ENCODE peak calls at places on chromosomes 4 and X, in five cellular contexts. One of them, this sample, is unnamed.

GRCh38 chr4:165684177-165684870 is 188.7 kb upstream of the TLL1 start:
- DNase-seq in NCI-H2029 treated with DMSO at 0.1 percent for 48 hours: no peak
- DNase-seq in lower lobe of right lung: no peak
- DNase-seq in HS-5: peak; percentile 53
- DNase-seq in D721Med: no peak
- DNase-seq in this sample: no peak

GRCh38 chr4:87005690-87006461 is 71.1 kb downstream of the AFF1 start:
- DNase-seq in NCI-H2029 treated with DMSO at 0.1 percent for 48 hours: peak; percentile 53
- DNase-seq in lower lobe of right lung: no peak
- DNase-seq in HS-5: no peak
- DNase-seq in D721Med: no peak
- DNase-seq in this sample: no peak

GRCh38 chrX:19270727-19271126 is 73.0 kb upstream of the PDHA1 start:
- DNase-seq in NCI-H2029 treated with DMSO at 0.1 percent for 48 hours: no peak
- DNase-seq in lower lobe of right lung: no peak
- DNase-seq in HS-5: no peak
- DNase-seq in D721Med: no peak
- DNase-seq in this sample: no peak

GRCh38 chrX:139077303-139078131 is 366.0 kb upstream of the FGF13 start:
- DNase-seq in NCI-H2029 treated with DMSO at 0.1 percent for 48 hours: no peak
- DNase-seq in lower lobe of right lung: no peak
- DNase-seq in HS-5: peak; percentile 51
- DNase-seq in D721Med: no peak
- DNase-seq in this sample: no peak

GRCh38 chr4:39029752-39030694 is 2.2 kb downstream of the TMEM156 start:
- DNase-seq in NCI-H2029 treated with DMSO at 0.1 percent for 48 hours: no peak
- DNase-seq in lower lobe of right lung: no peak
- DNase-seq in HS-5: no peak
- DNase-seq in D721Med: no peak
- DNase-seq in this sample: no peak

GRCh38 chr4:34619531-34620109 is 1624.7 kb downstream of the ARAP2 start:
- DNase-seq in NCI-H2029 treated with DMSO at 0.1 percent for 48 hours: no peak
- DNase-seq in lower lobe of right lung: no peak
- DNase-seq in HS-5: no peak
- DNase-seq in D721Med: no peak
- DNase-seq in this sample: no peak

GRCh38 chr4:33162122-33162521 is 2442.0 kb downstream of the PCDH7 start:
- DNase-seq in NCI-H2029 treated with DMSO at 0.1 percent for 48 hours: no peak
- DNase-seq in lower lobe of right lung: no peak
- DNase-seq in HS-5: no peak
- DNase-seq in D721Med: no peak
- DNase-seq in this sample: no peak

GRCh38 chrX:140141444-140142029 is 176.2 kb upstream of the CXorf66 start:
- DNase-seq in NCI-H2029 treated with DMSO at 0.1 percent for 48 hours: no peak
- DNase-seq in lower lobe of right lung: no peak
- DNase-seq in HS-5: no peak
- DNase-seq in D721Med: no peak
- DNase-seq in this sample: no peak

GRCh38 chrX:68710870-68711576 is 63.6 kb downstream of the STARD8 start:
- DNase-seq in NCI-H2029 treated with DMSO at 0.1 percent for 48 hours: no peak
- DNase-seq in lower lobe of right lung: no peak
- DNase-seq in HS-5: no peak
- DNase-seq in D721Med: no peak
- DNase-seq in this sample: no peak

GRCh38 chr4:158914178-158914577 is 145.4 kb downstream of the FNIP2 start:
- DNase-seq in NCI-H2029 treated with DMSO at 0.1 percent for 48 hours: no peak
- DNase-seq in lower lobe of right lung: no peak
- DNase-seq in HS-5: peak; percentile 68
- DNase-seq in D721Med: no peak
- DNase-seq in this sample: no peak

GRCh38 chrX:65667503-65668355 is at the start of gene MSN:
- DNase-seq in NCI-H2029 treated with DMSO at 0.1 percent for 48 hours: no peak
- DNase-seq in lower lobe of right lung: peak; percentile 88
- DNase-seq in HS-5: no peak
- DNase-seq in D721Med: no peak
- DNase-seq in this sample: peak; percentile 51

GRCh38 chrX:130896816-130897508 is 6.0 kb downstream of the ENOX2 start:
- DNase-seq in NCI-H2029 treated with DMSO at 0.1 percent for 48 hours: no peak
- DNase-seq in lower lobe of right lung: no peak
- DNase-seq in HS-5: no peak
- DNase-seq in D721Med: no peak
- DNase-seq in this sample: no peak

GRCh38 chrX:34491126-34491525 is 166.0 kb downstream of the TMEM47 start:
- DNase-seq in NCI-H2029 treated with DMSO at 0.1 percent for 48 hours: no peak
- DNase-seq in lower lobe of right lung: no peak
- DNase-seq in HS-5: no peak
- DNase-seq in D721Med: no peak
- DNase-seq in this sample: no peak

GRCh38 chr4:114361249-114361648 is 237.4 kb upstream of the UGT8 start:
- DNase-seq in NCI-H2029 treated with DMSO at 0.1 percent for 48 hours: no peak
- DNase-seq in lower lobe of right lung: no peak
- DNase-seq in HS-5: no peak
- DNase-seq in D721Med: no peak
- DNase-seq in this sample: no peak

GRCh38 chr4:140497428-140497775 is 691 bp downstream of the MGAT4D start:
- DNase-seq in NCI-H2029 treated with DMSO at 0.1 percent for 48 hours: no peak
- DNase-seq in lower lobe of right lung: no peak
- DNase-seq in HS-5: no peak
- DNase-seq in D721Med: no peak
- DNase-seq in this sample: no peak

This sample was measured in breast epithelium.